ENCODE peak calls at places on chromosome 14, in seven cellular contexts. One of them, this sample, is unnamed. For H3K36me3, the result is how much of the 10 kb centered on the place peaks cover.

GRCh38 chr14:60653709-60654161 is 4.5 kb upstream of the SIX1 start:
- DNase-seq in heart left ventricle: no peak
- DNase-seq in DND-41: no peak
- DNase-seq in left ventricle myocardium inferior: no peak
- DNase-seq in HCT116: no peak
- DNase-seq in kidney epithelial cell: no peak
- DNase-seq in cardiac muscle cell: no peak
- DNase-seq in this sample: no peak

GRCh38 chr14:65392296-65392695 is 20.2 kb upstream of the FUT8 start:
- DNase-seq in heart left ventricle: no peak
- DNase-seq in DND-41: no peak
- DNase-seq in left ventricle myocardium inferior: no peak
- DNase-seq in HCT116: no peak
- DNase-seq in kidney epithelial cell: no peak
- DNase-seq in cardiac muscle cell: no peak
- DNase-seq in this sample: no peak

GRCh38 chr14:25111061-25111601 is 61.2 kb upstream of the STXBP6 start:
- DNase-seq in heart left ventricle: peak
- DNase-seq in DND-41: no peak
- DNase-seq in left ventricle myocardium inferior: no peak
- DNase-seq in HCT116: no peak
- DNase-seq in kidney epithelial cell: peak
- DNase-seq in cardiac muscle cell: peak
- DNase-seq in this sample: peak

GRCh38 chr14:32865827-32866376 is 72.8 kb upstream of the NPAS3 start:
- DNase-seq in heart left ventricle: no peak
- DNase-seq in DND-41: no peak
- DNase-seq in left ventricle myocardium inferior: no peak
- DNase-seq in HCT116: no peak
- DNase-seq in kidney epithelial cell: no peak
- DNase-seq in cardiac muscle cell: no peak
- DNase-seq in this sample: no peak

GRCh38 chr14:96071561-96071960 is 32.4 kb downstream of the C14orf132 start:
- DNase-seq in heart left ventricle: no peak
- DNase-seq in DND-41: no peak
- DNase-seq in left ventricle myocardium inferior: no peak
- DNase-seq in HCT116: no peak
- DNase-seq in kidney epithelial cell: no peak
- DNase-seq in cardiac muscle cell: no peak
- DNase-seq in this sample: no peak

GRCh38 chr14:60179296-60179924 is 14.2 kb upstream of the DHRS7 start:
- DNase-seq in heart left ventricle: no peak
- DNase-seq in DND-41: no peak
- DNase-seq in left ventricle myocardium inferior: no peak
- DNase-seq in HCT116: no peak
- DNase-seq in kidney epithelial cell: no peak
- DNase-seq in cardiac muscle cell: no peak
- DNase-seq in this sample: no peak

GRCh38 chr14:34699873-34700621 is 14.3 kb downstream of the CFL2 start:
- DNase-seq in heart left ventricle: no peak
- DNase-seq in DND-41: no peak
- DNase-seq in left ventricle myocardium inferior: no peak
- DNase-seq in HCT116: peak
- DNase-seq in kidney epithelial cell: peak
- DNase-seq in cardiac muscle cell: peak
- DNase-seq in this sample: no peak

GRCh38 chr14:69573841-69574265 is 818 bp downstream of the CCDC177 start:
- DNase-seq in heart left ventricle: no peak
- DNase-seq in DND-41: no peak
- DNase-seq in left ventricle myocardium inferior: no peak
- DNase-seq in HCT116: no peak
- DNase-seq in kidney epithelial cell: no peak
- DNase-seq in cardiac muscle cell: peak
- DNase-seq in this sample: no peak

GRCh38 chr14:46580941-46581671 is 70.5 kb downstream of the RPL10L start:
- DNase-seq in heart left ventricle: no peak
- DNase-seq in DND-41: peak
- DNase-seq in left ventricle myocardium inferior: no peak
- DNase-seq in HCT116: peak
- DNase-seq in kidney epithelial cell: no peak
- DNase-seq in cardiac muscle cell: peak
- DNase-seq in this sample: no peak

GRCh38 chr14:105019861-105020814 is 745 bp downstream of the CDCA4 start:
- DNase-seq in heart left ventricle: no peak
- DNase-seq in DND-41: peak
- DNase-seq in left ventricle myocardium inferior: no peak
- DNase-seq in HCT116: no peak
- DNase-seq in kidney epithelial cell: no peak
- DNase-seq in cardiac muscle cell: peak
- DNase-seq in this sample: peak

GRCh38 chr14:34063470-34064164 is 112.7 kb upstream of the EGLN3 start:
- DNase-seq in heart left ventricle: no peak
- DNase-seq in DND-41: no peak
- DNase-seq in left ventricle myocardium inferior: peak
- DNase-seq in HCT116: no peak
- DNase-seq in kidney epithelial cell: no peak
- DNase-seq in cardiac muscle cell: no peak
- DNase-seq in this sample: no peak

GRCh38 chr14:59278111-59278510 is 89.6 kb downstream of the DAAM1 start:
- DNase-seq in heart left ventricle: no peak
- DNase-seq in DND-41: no peak
- DNase-seq in left ventricle myocardium inferior: no peak
- DNase-seq in HCT116: peak
- DNase-seq in kidney epithelial cell: peak
- DNase-seq in cardiac muscle cell: peak
- DNase-seq in this sample: no peak

GRCh38 chr14:31543969-31544799 is 17.0 kb upstream of the NUBPL start:
- DNase-seq in heart left ventricle: no peak
- DNase-seq in DND-41: no peak
- DNase-seq in left ventricle myocardium inferior: no peak
- DNase-seq in HCT116: peak
- DNase-seq in kidney epithelial cell: no peak
- DNase-seq in cardiac muscle cell: peak
- DNase-seq in this sample: no peak

GRCh38 chr14:95360828-95361227 is 41.1 kb upstream of the CLMN start:
- DNase-seq in heart left ventricle: no peak
- DNase-seq in DND-41: no peak
- DNase-seq in left ventricle myocardium inferior: no peak
- DNase-seq in HCT116: no peak
- DNase-seq in kidney epithelial cell: no peak
- DNase-seq in cardiac muscle cell: no peak
- DNase-seq in this sample: no peak

GRCh38 chr14:89013698-89014569 is 189.5 kb downstream of the TTC8 start:
- DNase-seq in heart left ventricle: no peak
- DNase-seq in DND-41: no peak
- DNase-seq in left ventricle myocardium inferior: no peak
- DNase-seq in HCT116: no peak
- DNase-seq in kidney epithelial cell: no peak
- DNase-seq in cardiac muscle cell: no peak
- DNase-seq in this sample: no peak

GRCh38 chr14:67881225-67881624 is 61.6 kb downstream of the RAD51B start:
- DNase-seq in heart left ventricle: no peak
- DNase-seq in DND-41: no peak
- DNase-seq in left ventricle myocardium inferior: no peak
- DNase-seq in HCT116: no peak
- DNase-seq in kidney epithelial cell: no peak
- DNase-seq in cardiac muscle cell: no peak
- DNase-seq in this sample: no peak

GRCh38 chr14:67882973-67883372 is 63.4 kb downstream of the RAD51B start:
- DNase-seq in heart left ventricle: no peak
- DNase-seq in DND-41: no peak
- DNase-seq in left ventricle myocardium inferior: no peak
- DNase-seq in HCT116: no peak
- DNase-seq in kidney epithelial cell: no peak
- DNase-seq in cardiac muscle cell: no peak
- DNase-seq in this sample: no peak

GRCh38 chr14:67887478-67887877 is 67.9 kb downstream of the RAD51B start:
- DNase-seq in heart left ventricle: no peak
- DNase-seq in DND-41: no peak
- DNase-seq in left ventricle myocardium inferior: no peak
- DNase-seq in HCT116: no peak
- DNase-seq in kidney epithelial cell: no peak
- DNase-seq in cardiac muscle cell: no peak
- DNase-seq in this sample: no peak

GRCh38 chr14:67886221-67886620 is 66.6 kb downstream of the RAD51B start:
- DNase-seq in heart left ventricle: no peak
- DNase-seq in DND-41: no peak
- DNase-seq in left ventricle myocardium inferior: no peak
- DNase-seq in HCT116: no peak
- DNase-seq in kidney epithelial cell: no peak
- DNase-seq in cardiac muscle cell: no peak
- DNase-seq in this sample: no peak

DNA sequence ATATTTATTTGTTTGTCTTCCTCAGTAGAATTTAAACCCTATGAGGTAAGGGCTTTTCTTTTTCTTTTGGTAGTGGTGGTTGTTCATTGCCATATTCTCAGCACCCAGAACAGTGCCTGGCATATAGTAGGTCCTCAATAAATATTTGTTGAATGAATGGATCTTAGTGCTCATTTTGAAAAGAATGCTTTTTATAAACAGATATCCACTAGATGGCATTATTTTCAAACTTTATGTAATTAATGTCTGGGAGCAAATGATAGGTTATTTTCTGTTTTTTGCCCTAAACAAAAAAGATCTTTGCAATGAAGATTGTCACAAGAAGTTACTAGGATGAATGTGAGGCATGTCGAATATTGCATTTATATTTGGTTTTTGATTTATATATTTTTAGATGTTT is 64.1 kb downstream of the RAD51B start:
- DNase-seq in heart left ventricle: no peak
- DNase-seq in DND-41: no peak
- DNase-seq in left ventricle myocardium inferior: no peak
- DNase-seq in HCT116: no peak
- DNase-seq in kidney epithelial cell: no peak
- DNase-seq in cardiac muscle cell: peak
- DNase-seq in this sample: no peak
- TF ChIP-seq CTCF in heart left ventricle: peak
- TF ChIP-seq CTCF in DND-41: peak
- TF ChIP-seq CTCF in left ventricle myocardium inferior: peak
- TF ChIP-seq CTCF in HCT116: peak
- TF ChIP-seq CTCF in kidney epithelial cell: no peak
- TF ChIP-seq CTCF in cardiac muscle cell: peak
- TF ChIP-seq CTCF in this sample: peak

GRCh38 chr14:106493962-106494823 is 967.8 kb downstream of the TMEM121 start:
- DNase-seq in heart left ventricle: no peak
- DNase-seq in DND-41: no peak
- DNase-seq in left ventricle myocardium inferior: no peak
- DNase-seq in HCT116: no peak
- DNase-seq in kidney epithelial cell: no peak
- DNase-seq in cardiac muscle cell: no peak
- DNase-seq in this sample: no peak

GRCh38 chr14:106490442-106490841 is 964.1 kb downstream of the TMEM121 start:
- DNase-seq in heart left ventricle: no peak
- DNase-seq in DND-41: no peak
- DNase-seq in left ventricle myocardium inferior: no peak
- DNase-seq in HCT116: no peak
- DNase-seq in kidney epithelial cell: no peak
- DNase-seq in cardiac muscle cell: no peak
- DNase-seq in this sample: no peak

GRCh38 chr14:106491851-106492250 is 965.5 kb downstream of the TMEM121 start:
- DNase-seq in heart left ventricle: no peak
- DNase-seq in DND-41: peak
- DNase-seq in left ventricle myocardium inferior: no peak
- DNase-seq in HCT116: no peak
- DNase-seq in kidney epithelial cell: no peak
- DNase-seq in cardiac muscle cell: no peak
- DNase-seq in this sample: no peak

GRCh38 chr14:106488293-106488692 is 961.9 kb downstream of the TMEM121 start:
- DNase-seq in heart left ventricle: no peak
- DNase-seq in DND-41: no peak
- DNase-seq in left ventricle myocardium inferior: no peak
- DNase-seq in HCT116: no peak
- DNase-seq in kidney epithelial cell: no peak
- DNase-seq in cardiac muscle cell: no peak
- DNase-seq in this sample: no peak

DNA sequence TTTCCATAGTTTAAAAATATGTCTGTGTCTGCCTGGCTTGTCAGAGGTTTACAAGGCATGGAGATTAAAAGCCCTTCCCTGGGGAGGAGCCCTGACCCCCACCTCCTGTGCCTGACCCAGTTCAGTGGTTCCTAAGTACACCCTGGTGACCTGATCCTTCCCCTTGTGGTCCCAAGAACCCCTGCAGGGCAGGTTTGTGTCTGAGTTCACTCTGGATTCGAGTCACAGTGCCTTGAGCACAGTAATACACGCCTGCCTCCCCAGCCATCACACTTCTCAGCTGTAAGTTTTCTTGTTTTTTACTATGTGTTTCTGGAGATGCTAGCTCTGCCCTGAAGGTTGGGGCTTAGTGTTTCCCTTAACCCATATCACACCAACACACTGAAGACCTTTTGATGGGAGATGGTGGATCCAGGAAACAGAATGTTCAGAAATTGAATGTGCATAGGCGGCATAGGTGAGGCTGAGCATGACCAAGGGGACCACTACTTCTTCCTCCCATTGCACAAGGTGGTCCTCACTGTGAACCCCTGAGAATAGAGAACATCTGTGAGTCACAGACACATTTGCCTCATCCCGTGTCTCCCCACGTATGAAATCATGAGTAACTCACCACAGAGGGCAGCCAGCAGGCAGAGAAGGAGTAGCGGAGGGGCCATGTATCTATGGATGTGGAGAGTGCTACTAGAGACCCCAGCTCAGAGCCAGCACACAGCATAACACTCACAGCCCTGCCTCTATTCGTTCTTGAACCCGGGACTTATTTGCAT is 962.9 kb downstream of the TMEM121 start:
- DNase-seq in heart left ventricle: no peak
- DNase-seq in DND-41: no peak
- DNase-seq in left ventricle myocardium inferior: no peak
- DNase-seq in HCT116: no peak
- DNase-seq in kidney epithelial cell: no peak
- DNase-seq in cardiac muscle cell: no peak
- DNase-seq in this sample: no peak
- H3K4me3 ChIP-seq in heart left ventricle: no peak
- H3K4me3 ChIP-seq in DND-41: no peak
- H3K4me3 ChIP-seq in left ventricle myocardium inferior: no peak
- H3K4me3 ChIP-seq in HCT116: no peak
- H3K4me3 ChIP-seq in kidney epithelial cell: no peak
- H3K4me3 ChIP-seq in cardiac muscle cell: no peak
- H3K4me3 ChIP-seq in this sample: no peak

DNA sequence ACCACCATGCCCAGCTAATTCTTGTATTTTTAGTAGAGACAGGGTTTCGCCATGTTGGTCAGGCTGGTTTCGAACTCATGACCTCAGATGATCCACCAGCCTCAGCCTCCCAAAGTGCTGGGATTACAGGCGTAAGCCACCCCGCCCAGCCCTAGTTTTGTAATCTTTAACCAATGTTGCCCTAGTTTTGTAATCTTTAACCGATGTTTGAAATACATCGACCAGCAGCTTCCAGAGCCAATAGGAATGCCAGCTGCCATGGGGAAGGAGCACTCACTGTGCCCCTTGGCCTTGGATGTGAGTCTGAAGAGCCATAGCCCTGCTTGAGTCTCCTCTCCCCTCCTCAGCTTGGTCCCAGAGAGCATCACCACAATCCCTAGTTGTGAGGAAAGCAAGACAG is 209.3 kb upstream of the RGS6 start:
- DNase-seq in heart left ventricle: no peak
- DNase-seq in DND-41: no peak
- DNase-seq in left ventricle myocardium inferior: no peak
- DNase-seq in HCT116: no peak
- DNase-seq in kidney epithelial cell: no peak
- DNase-seq in cardiac muscle cell: no peak
- DNase-seq in this sample: no peak
- H3K36me3 ChIP-seq in heart left ventricle: under half
- H3K36me3 ChIP-seq in DND-41: half or more
- H3K36me3 ChIP-seq in left ventricle myocardium inferior: under half
- H3K36me3 ChIP-seq in HCT116: under half
- H3K36me3 ChIP-seq in kidney epithelial cell: under half
- H3K36me3 ChIP-seq in cardiac muscle cell: under half
- H3K36me3 ChIP-seq in this sample: under half

GRCh38 chr14:21476925-21477681 is at the start of the genes RAB2B and TOX4:
- DNase-seq in heart left ventricle: peak
- DNase-seq in DND-41: peak
- DNase-seq in left ventricle myocardium inferior: peak
- DNase-seq in HCT116: peak
- DNase-seq in kidney epithelial cell: peak
- DNase-seq in cardiac muscle cell: peak
- DNase-seq in this sample: peak
- TF ChIP-seq CTCF in heart left ventricle: peak
- TF ChIP-seq CTCF in DND-41: peak
- TF ChIP-seq CTCF in left ventricle myocardium inferior: peak
- TF ChIP-seq CTCF in HCT116: peak
- TF ChIP-seq CTCF in kidney epithelial cell: peak
- TF ChIP-seq CTCF in cardiac muscle cell: peak
- TF ChIP-seq CTCF in this sample: peak

This sample was measured in heart right ventricle.